ENCODE peak calls at places on chromosome 3, in six cellular contexts. J is AML-193; M is lower lobe of right lung; R is stimulated activated CD8-positive, alpha-beta memory T cell treated with anti-CD3 and anti-CD28 coated beads, Interleukin-15, amount 100 ng/mL, for 1 hour; Y is mesenchymal stem cell; I is stimulated activated naive CD4-positive, alpha-beta T cell. L is an unnamed sample.

GRCh38 chr3:47617061-47618010 is 38.7 kb upstream of the CSPG5 start:
- DNase-seq in J (no peak), M (no peak), R (no peak), Y (peak), I (no peak), L (peak)

GRCh38 chr3:48460517-48460902 is 14.0 kb downstream of the ATRIP start:
- DNase-seq in J (no peak), M (no peak), R (no peak), Y (no peak), I (no peak), L (no peak)

GRCh38 chr3:15708882-15709677 is 88.7 kb downstream of the ANKRD28 start:
- DNase-seq in J (peak), M (no peak), R (no peak), Y (peak), I (no peak), L (peak)

GRCh38 chr3:21357241-21357640 is 393.8 kb downstream of the ZNF385D start:
- DNase-seq in J (no peak), M (no peak), R (no peak), Y (no peak), I (no peak), L (no peak)

GRCh38 chr3:170081079-170081741 is 43.4 kb downstream of the GPR160 start:
- DNase-seq in J (no peak), M (no peak), R (no peak), Y (no peak), I (no peak), L (no peak)

GRCh38 chr3:42497009-42497731 is 5.3 kb upstream of the VIPR1 start:
- DNase-seq in J (no peak), M (no peak), R (no peak), Y (peak), I (no peak), L (no peak)

GRCh38 chr3:150223090-150223489 is 185.0 kb upstream of the TSC22D2 start:
- DNase-seq in J (peak), M (no peak), R (no peak), Y (no peak), I (no peak), L (no peak)

GRCh38 chr3:192339214-192339613 is 388.1 kb downstream of the FGF12 start:
- DNase-seq in J (no peak), M (no peak), R (no peak), Y (no peak), I (no peak), L (no peak)

GRCh38 chr3:128075516-128076464 is 23.6 kb downstream of the SEC61A1 start:
- DNase-seq in J (peak), M (peak), R (peak), Y (peak), I (peak), L (peak)

L was measured in endothelial cell of umbilical vein.